ENCODE peak calls at places on chromosomes 6 and 20, in ten cellular contexts. L, H, Z, F, R, Y, K, J, P and V are unnamed samples.

GRCh38 chr6:20379231-20379630 is 22.4 kb upstream of the E2F3 start:
- DNase-seq in L (no peak), H (no peak), Z (no peak), F (no peak), R (no peak), Y (no peak), K (no peak), J (no peak), P (no peak), V (no peak)

GRCh38 chr20:4135385-4136077 is 120.2 kb upstream of the RNF24 start:
- DNase-seq in L (no peak), H (no peak), Z (no peak), F (peak), R (no peak), Y (peak), K (peak), J (peak), P (no peak), V (peak)

GRCh38 chr6:168133707-168134398 is 54.8 kb upstream of the FRMD1 start:
- DNase-seq in L (no peak), H (no peak), Z (no peak), F (no peak), R (no peak), Y (no peak), K (no peak), J (no peak), P (no peak), V (no peak)

GRCh38 chr6:11853678-11854417 is 75.2 kb upstream of the ADTRP start:
- DNase-seq in L (no peak), H (no peak), Z (no peak), F (no peak), R (no peak), Y (no peak), K (no peak), J (no peak), P (no peak), V (no peak)

GRCh38 chr20:17556842-17557674 is 12.8 kb upstream of the DSTN start:
- DNase-seq in L (no peak), H (peak), Z (no peak), F (no peak), R (no peak), Y (peak), K (no peak), J (peak), P (no peak), V (no peak)

GRCh38 chr6:32944265-32944664 is 3.4 kb upstream of the HLA-DMB start:
- DNase-seq in L (no peak), H (no peak), Z (peak), F (no peak), R (peak), Y (no peak), K (no peak), J (no peak), P (no peak), V (no peak)

GRCh38 chr20:23150304-23151007 is 64.3 kb upstream of the CD93 start:
- DNase-seq in L (no peak), H (peak), Z (no peak), F (no peak), R (no peak), Y (no peak), K (no peak), J (no peak), P (no peak), V (no peak)

GRCh38 chr6:159061805-159062563 is 17.2 kb upstream of the TAGAP start:
- DNase-seq in L (no peak), H (no peak), Z (no peak), F (no peak), R (peak), Y (no peak), K (no peak), J (no peak), P (no peak), V (no peak)

GRCh38 chr6:35085359-35086281 is 55.5 kb downstream of the TCP11 start:
- DNase-seq in L (no peak), H (no peak), Z (no peak), F (no peak), R (no peak), Y (no peak), K (no peak), J (no peak), P (no peak), V (no peak)

GRCh38 chr6:134165827-134166226 is 113.4 kb upstream of the SLC2A12 start:
- DNase-seq in L (no peak), H (no peak), Z (no peak), F (no peak), R (no peak), Y (no peak), K (no peak), J (no peak), P (no peak), V (no peak)

GRCh38 chr20:20217626-20218025 is 150.3 kb upstream of the INSM1 start:
- DNase-seq in L (no peak), H (peak), Z (no peak), F (no peak), R (no peak), Y (no peak), K (no peak), J (no peak), P (peak), V (no peak)

GRCh38 chr6:147046131-147046530 is 158.1 kb upstream of the STXBP5 start:
- DNase-seq in L (no peak), H (no peak), Z (no peak), F (no peak), R (no peak), Y (no peak), K (no peak), J (no peak), P (no peak), V (no peak)

GRCh38 chr6:52564856-52565255 is 12.0 kb downstream of the TRAM2 start:
- DNase-seq in L (no peak), H (no peak), Z (no peak), F (no peak), R (no peak), Y (no peak), K (no peak), J (no peak), P (no peak), V (no peak)